ENCODE peak calls at places on chromosomes 7 and 10, in five cellular contexts. T, O, V, Q and P are unnamed samples.

GRCh38 chr7:78587443-78588044 is 789.0 kb downstream of the PHTF2 start:
- DNase-seq in T (no peak), V (no peak), Q (no peak), O (no peak), P (no peak)

GRCh38 chr10:108663551-108663950 is 1259.8 kb downstream of the XPNPEP1 start:
- DNase-seq in Q (no peak), O (no peak), T (no peak), V (no peak), P (no peak)

GRCh38 chr7:112080441-112080840 is 125.8 kb downstream of the DOCK4 start:
- DNase-seq in T (no peak), Q (no peak), V (no peak), O (no peak), P (no peak)

GRCh38 chr7:139232893-139233292 is 1.9 kb downstream of the UBN2 start:
- DNase-seq in Q (no peak), O (no peak), T (no peak), V (no peak), P (no peak)

GRCh38 chr10:111874586-111874985 is 309.0 kb downstream of the GPAM start:
- DNase-seq in V (no peak), O (no peak), T (no peak), Q (no peak), P (no peak)

GRCh38 chr7:80783688-80784327 is 135.0 kb downstream of the SEMA3C start:
- DNase-seq in V (no peak), T (no peak), O (no peak), Q (no peak), P (no peak)

GRCh38 chr7:68676789-68677535 is 921.3 kb upstream of the AUTS2 start:
- DNase-seq in T (no peak), Q (no peak), O (no peak), V (no peak), P (no peak)

GRCh38 chr10:78744521-78745090 is 324.2 kb upstream of the ZMIZ1 start:
- DNase-seq in T (no peak), O (peak; percentile 67), V (no peak), Q (peak; percentile 50), P (no peak)

GRCh38 chr10:128180843-128181242 is 54.6 kb upstream of the MKI67 start:
- DNase-seq in Q (no peak), T (no peak), V (no peak), O (no peak), P (no peak)

GRCh38 chr7:128041203-128041602 is 10.0 kb upstream of the LRRC4 start:
- DNase-seq in Q (no peak), O (no peak), T (no peak), V (no peak), P (no peak)

GRCh38 chr10:115093776-115094361 is 704 bp downstream of the ATRNL1 start:
- DNase-seq in O (peak; percentile 35), T (peak; percentile 62), Q (peak; percentile 45), V (peak; percentile 13), P (peak; percentile 75)

GRCh38 chr10:8006274-8006999 is 48.1 kb upstream of the GATA3 start:
- DNase-seq in V (no peak), O (no peak), Q (no peak), T (no peak), P (no peak)

GRCh38 chr7:2066251-2066919 is 166.4 kb downstream of the MAD1L1 start:
- DNase-seq in T (no peak), Q (no peak), O (no peak), V (no peak), P (no peak)

GRCh38 chr7:131219277-131220041 is 108.2 kb upstream of the MKLN1 start:
- DNase-seq in Q (peak; percentile 63), T (no peak), V (peak; percentile 24), O (no peak), P (no peak)

GRCh38 chr10:74987339-74988054 is 124.0 kb upstream of the SAMD8 start:
- DNase-seq in Q (no peak), T (no peak), O (no peak), V (no peak), P (no peak)

GRCh38 chr7:130667593-130668257 is 823 bp downstream of the COPG2 start:
- DNase-seq in V (no peak), O (peak; percentile 18), Q (no peak), T (no peak), P (no peak)

GRCh38 chr7:34155225-34155908 is 250.0 kb downstream of the BMPER start:
- DNase-seq in T (no peak), V (no peak), O (peak; percentile 68), Q (no peak), P (no peak)

GRCh38 chr10:88932539-88933256 is 19.9 kb downstream of the ACTA2 start:
- DNase-seq in T (no peak), V (peak; percentile 38), Q (no peak), O (peak; percentile 88), P (no peak)

DNA sequence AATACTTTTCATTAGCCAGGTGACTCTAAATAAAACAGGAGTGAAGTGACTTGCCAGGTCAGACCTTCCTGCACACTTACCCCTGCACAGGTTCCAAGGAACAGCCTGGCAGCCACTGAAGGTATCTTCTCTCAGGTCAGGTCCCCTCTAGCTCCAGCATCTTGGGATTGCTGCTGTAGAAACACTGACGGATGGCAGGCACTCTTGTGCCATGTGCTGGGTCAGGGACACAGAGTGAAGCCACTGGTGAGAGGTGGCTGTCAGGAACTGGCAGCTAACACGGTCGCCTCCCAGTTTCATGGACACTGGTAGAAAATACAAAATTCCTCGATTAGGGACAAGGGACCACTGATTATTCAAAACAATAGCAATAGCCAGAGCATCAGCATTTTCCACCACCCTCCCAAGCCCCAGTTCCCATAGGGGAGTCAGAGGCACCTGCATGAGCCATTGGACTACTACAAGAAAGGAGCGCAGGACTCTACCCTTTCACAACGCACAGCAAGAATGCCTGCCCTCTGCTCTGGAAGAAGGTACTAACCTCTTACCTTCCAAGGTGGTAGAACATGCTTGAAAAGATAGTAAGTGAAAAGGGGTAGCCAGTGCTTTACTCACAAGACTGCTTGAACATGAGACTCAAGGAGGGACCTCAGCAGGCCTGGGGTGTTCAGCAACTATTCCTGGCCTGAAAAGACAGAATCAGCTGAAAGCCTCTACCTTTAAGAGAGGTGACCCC is 5.1 kb upstream of the MYO1G start:
- DNase-seq in Q (no peak), T (no peak), V (no peak), O (no peak), P (no peak)
- H3K27ac ChIP-seq in Q (no peak overlapping the region), T (peak overlapping the region; percentile 97), V (no peak overlapping the region), O (no peak overlapping the region), P (no peak overlapping the region)

DNA sequence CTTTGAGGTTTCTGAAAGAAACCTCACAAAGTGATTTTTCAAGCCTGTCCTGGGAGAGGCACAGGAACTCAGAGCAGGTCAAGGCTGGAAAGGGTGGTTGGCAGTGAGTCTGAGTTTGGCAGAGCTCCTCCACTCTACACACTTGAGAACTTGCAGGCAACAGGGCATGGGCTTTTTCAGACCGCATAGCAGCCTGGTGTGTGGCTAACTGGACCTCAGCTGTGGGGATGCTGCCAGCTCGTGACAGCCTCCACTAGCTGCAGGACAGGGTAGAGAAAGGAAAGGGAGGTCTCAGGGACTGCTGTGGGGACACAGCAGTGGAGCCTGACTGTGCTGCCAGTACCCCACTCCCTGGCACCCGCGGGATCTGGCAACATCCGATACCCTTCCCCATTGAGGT is 2.6 kb downstream of the CDHR1 start:
- DNase-seq in V (peak; percentile 23), Q (no peak), T (no peak), O (no peak), P (no peak)
- H3K9me3 ChIP-seq in V (no peaks in the 10 kb centered on the region), Q (no peaks in the 10 kb centered on the region), T (no peaks in the 10 kb centered on the region), O (no peaks in the 10 kb centered on the region), P (no peaks in the 10 kb centered on the region)

GRCh38 chr7:1030444-1031070 is 13.8 kb upstream of the GPR146 start:
- DNase-seq in T (peak; percentile 31), O (no peak), Q (no peak), V (no peak), P (no peak)

GRCh38 chr7:1028775-1029636 is 15.3 kb upstream of the GPR146 start:
- DNase-seq in V (peak; percentile 86), T (peak; percentile 87), Q (peak; percentile 87), O (peak; percentile 96), P (peak; percentile 93)

GRCh38 chr7:1031716-1032455 is 12.5 kb upstream of the GPR146 start:
- DNase-seq in O (no peak), Q (no peak), V (no peak), T (peak; percentile 62), P (no peak)

GRCh38 chr7:1028044-1028770 is 16.1 kb upstream of the GPR146 start:
- DNase-seq in Q (peak; percentile 92), V (peak; percentile 93), T (peak; percentile 95), O (peak; percentile 97), P (peak; percentile 96)

DNA sequence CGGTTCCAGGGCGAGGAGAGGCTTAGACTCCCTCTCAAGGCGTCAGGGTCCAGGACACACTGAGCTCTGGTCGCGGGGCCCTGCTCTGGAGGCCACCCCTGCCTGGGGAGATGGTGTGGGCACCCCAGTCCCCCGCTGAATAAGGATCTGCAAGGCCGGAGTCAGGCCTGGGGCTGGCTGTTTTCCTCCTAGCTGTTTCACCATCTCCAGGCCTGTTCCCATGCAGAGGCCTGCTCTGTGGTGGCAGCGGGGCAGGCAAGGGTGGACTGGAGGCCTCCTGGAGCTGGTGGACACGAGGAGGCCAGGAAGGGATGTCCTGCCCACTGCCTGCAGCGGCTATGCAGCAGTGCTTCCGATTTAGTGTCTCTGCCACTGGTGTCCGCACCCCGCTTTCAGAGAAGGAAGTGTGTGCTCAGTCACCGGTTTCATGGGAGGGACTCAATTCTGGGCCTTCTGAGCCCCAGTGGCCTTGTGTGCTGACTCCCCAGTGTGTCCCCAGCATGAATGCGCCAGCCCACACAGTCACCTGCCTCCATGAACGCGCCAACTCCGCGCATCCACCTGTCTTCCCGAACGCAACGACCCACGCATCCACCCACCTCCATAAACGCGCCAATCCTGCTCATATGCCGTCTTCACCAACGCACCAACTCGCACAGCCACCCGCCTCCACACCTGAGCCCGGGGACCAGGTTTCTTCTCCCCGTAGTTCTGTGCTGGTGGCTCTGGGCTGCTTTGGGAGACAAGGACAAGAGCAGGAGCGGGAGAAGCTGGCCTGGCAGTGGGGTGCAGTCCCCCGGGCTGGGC is 14.5 kb upstream of the GPR146 start:
- DNase-seq in T (peak; percentile 63), V (no peak), Q (no peak), O (no peak), P (no peak)
- H3K27ac ChIP-seq in T (peak overlapping the region; percentile 84), V (peak overlapping the region; percentile 91), Q (no peak overlapping the region), O (peak overlapping the region; percentile 82), P (peak overlapping the region; percentile 20)

GRCh38 chr7:158357106-158357897 is 230.3 kb downstream of the PTPRN2 start:
- DNase-seq in Q (no peak), T (peak; percentile 62), V (no peak), O (no peak), P (no peak)

GRCh38 chr7:158357898-158358821 is 229.5 kb downstream of the PTPRN2 start:
- DNase-seq in Q (no peak), V (no peak), O (no peak), T (no peak), P (peak; percentile 41)

GRCh38 chr7:158354861-158355260 is 232.8 kb downstream of the PTPRN2 start:
- DNase-seq in T (no peak), Q (no peak), V (no peak), O (no peak), P (no peak)

GRCh38 chr7:158355456-158356065 is 232.1 kb downstream of the PTPRN2 start:
- DNase-seq in Q (no peak), T (peak; percentile 20), V (no peak), O (no peak), P (no peak)

GRCh38 chr7:158356454-158356853 is 231.2 kb downstream of the PTPRN2 start:
- DNase-seq in T (peak; percentile 5), Q (no peak), O (no peak), V (no peak), P (no peak)
- H3K9me3 ChIP-seq in T (no peaks in the 10 kb centered on the region), Q (no peaks in the 10 kb centered on the region), O (no peaks in the 10 kb centered on the region), V (no peaks in the 10 kb centered on the region), P (peaks cover 6% of the 10 kb centered on the region)

GRCh38 chr10:96642973-96643372 is 56.2 kb upstream of the TM9SF3 start:
- DNase-seq in O (peak; percentile 55), Q (peak; percentile 84), V (peak; percentile 80), T (peak; percentile 89), P (peak; percentile 89)
- H3K27ac ChIP-seq in O (no peak overlapping the region), Q (no peak overlapping the region), V (no peak overlapping the region), T (no peak overlapping the region), P (no peak overlapping the region)